ENCODE peak calls at places on chromosome 21, in five cellular contexts. P, Z, H, S and O are unnamed samples.

GRCh38 chr21:25997788-25998611 is 172.6 kb downstream of the APP start:
- DNase-seq in H (no peak), P (no peak), S (no peak), Z (no peak), O (peak)

GRCh38 chr21:37459575-37459974 is 93.0 kb downstream of the DYRK1A start:
- DNase-seq in Z (no peak), P (no peak), H (no peak), S (no peak), O (no peak)

GRCh38 chr21:15295875-15296274 is 231.1 kb upstream of the NRIP1 start:
- DNase-seq in S (no peak), P (no peak), Z (no peak), H (no peak), O (no peak)

GRCh38 chr21:14474995-14475394 is 71.1 kb downstream of the SAMSN1 start:
- DNase-seq in S (no peak), Z (no peak), P (no peak), H (no peak), O (no peak)

GRCh38 chr21:42095581-42095980 is 24.5 kb downstream of the UMODL1 start:
- DNase-seq in H (no peak), P (no peak), Z (no peak), S (no peak), O (no peak)

GRCh38 chr21:26809745-26810144 is 35.5 kb downstream of the ADAMTS1 start:
- DNase-seq in P (no peak), H (no peak), S (no peak), Z (no peak), O (no peak)

GRCh38 chr21:36096398-36097290 is 26.8 kb downstream of the CBR1 start:
- DNase-seq in Z (no peak), S (no peak), P (no peak), H (no peak), O (no peak)

GRCh38 chr21:36450511-36450910 is 29.4 kb downstream of the CLDN14 start:
- DNase-seq in S (no peak), Z (no peak), P (no peak), H (no peak), O (no peak)

GRCh38 chr21:44871576-44872265 is 1.8 kb downstream of the PTTG1IP start:
- DNase-seq in S (no peak), Z (no peak), H (no peak), P (no peak), O (peak)

GRCh38 chr21:36320421-36321324 is 676 bp downstream of the MORC3 start:
- DNase-seq in S (peak), Z (no peak), P (peak), H (peak), O (peak)

GRCh38 chr21:14594967-14595366 is 48.9 kb upstream of the SAMSN1 start:
- DNase-seq in Z (no peak), P (no peak), S (no peak), H (no peak), O (no peak)

GRCh38 chr21:45253180-45253579 is 34.5 kb downstream of the POFUT2 start:
- DNase-seq in P (no peak), H (no peak), Z (no peak), S (no peak), O (no peak)

GRCh38 chr21:34781508-34781907 is 112.7 kb downstream of the CLIC6 start:
- DNase-seq in P (no peak), H (no peak), Z (no peak), S (no peak), O (no peak)

GRCh38 chr21:45855248-45855801 is 126.2 kb upstream of the COL6A1 start:
- DNase-seq in P (no peak), Z (no peak), S (no peak), H (no peak), O (no peak)

GRCh38 chr21:31370893-31371652 is 27.0 kb upstream of the TIAM1 start:
- DNase-seq in S (no peak), H (no peak), P (no peak), Z (no peak), O (no peak)

GRCh38 chr21:36820176-36821031 is 121.5 kb downstream of the SIM2 start:
- DNase-seq in S (no peak), P (no peak), Z (no peak), H (no peak), O (no peak)

GRCh38 chr21:46181953-46182547 is 2.2 kb downstream of the SPATC1L start:
- DNase-seq in S (no peak), Z (no peak), H (no peak), P (no peak), O (no peak)

GRCh38 chr21:17976139-17976538 is 157.0 kb upstream of the C21orf91 start:
- DNase-seq in Z (no peak), P (no peak), H (no peak), S (no peak), O (no peak)

GRCh38 chr21:38813554-38813953 is 7.8 kb downstream of the ETS2 start:
- DNase-seq in Z (no peak), S (no peak), H (no peak), P (no peak), O (no peak)

GRCh38 chr21:39633770-39634181 is 21.0 kb downstream of the B3GALT5 start:
- DNase-seq in Z (no peak), H (no peak), S (no peak), P (peak), O (no peak)

GRCh38 chr21:25735221-25735894 is 586 bp downstream of the GABPA start:
- DNase-seq in H (peak), Z (peak), S (peak), P (peak), O (peak)